ENCODE peak calls at places on chromosomes 7 and 10, in five cellular contexts. One of them, this sample, is unnamed.
A peak's percentile ranks its signal among the peaks of the same experiment; 100 is the strongest.

GRCh38 chr10:28179490-28180099 is 123.3 kb downstream of the MPP7 start:
- DNase-seq in T-helper 2 cell: peak; percentile 15
- DNase-seq in activated naive CD4-positive, alpha-beta T cell: no peak
- DNase-seq in hippocampal formation: peak; percentile 22
- DNase-seq in adipocyte: peak; percentile 88
- DNase-seq in this sample: no peak

GRCh38 chr10:132399117-132400035 is 2.4 kb downstream of the PWWP2B start:
- DNase-seq in hippocampal formation: no peak
- DNase-seq in T-helper 2 cell: no peak
- DNase-seq in activated naive CD4-positive, alpha-beta T cell: no peak
- DNase-seq in adipocyte: no peak
- DNase-seq in this sample: no peak

GRCh38 chr10:128419466-128420019 is 293.3 kb upstream of the MKI67 start:
- DNase-seq in hippocampal formation: no peak
- DNase-seq in T-helper 2 cell: no peak
- DNase-seq in activated naive CD4-positive, alpha-beta T cell: no peak
- DNase-seq in adipocyte: no peak
- DNase-seq in this sample: no peak

GRCh38 chr10:60203993-60204618 is 185.6 kb downstream of the ANK3 start:
- DNase-seq in adipocyte: peak; percentile 81
- DNase-seq in hippocampal formation: peak; percentile 51
- DNase-seq in activated naive CD4-positive, alpha-beta T cell: no peak
- DNase-seq in T-helper 2 cell: no peak
- DNase-seq in this sample: no peak

GRCh38 chr7:135856356-135857144 is 107.9 kb upstream of the FAM180A start:
- DNase-seq in activated naive CD4-positive, alpha-beta T cell: no peak
- DNase-seq in hippocampal formation: no peak
- DNase-seq in T-helper 2 cell: no peak
- DNase-seq in adipocyte: peak; percentile 21
- DNase-seq in this sample: no peak

GRCh38 chr10:35127289-35127891 is 744 bp downstream of the CREM start:
- DNase-seq in T-helper 2 cell: no peak
- DNase-seq in activated naive CD4-positive, alpha-beta T cell: peak; percentile 38
- DNase-seq in adipocyte: peak; percentile 89
- DNase-seq in hippocampal formation: no peak
- DNase-seq in this sample: no peak

GRCh38 chr10:33952692-33953360 is 618.4 kb upstream of the NRP1 start:
- DNase-seq in adipocyte: peak; percentile 49
- DNase-seq in hippocampal formation: no peak
- DNase-seq in T-helper 2 cell: no peak
- DNase-seq in activated naive CD4-positive, alpha-beta T cell: no peak
- DNase-seq in this sample: no peak

GRCh38 chr10:132623996-132624846 is 86.6 kb downstream of the INPP5A start:
- DNase-seq in activated naive CD4-positive, alpha-beta T cell: no peak
- DNase-seq in hippocampal formation: no peak
- DNase-seq in adipocyte: no peak
- DNase-seq in T-helper 2 cell: no peak
- DNase-seq in this sample: no peak

GRCh38 chr7:121195859-121196588 is 132.8 kb upstream of the WNT16 start:
- DNase-seq in T-helper 2 cell: no peak
- DNase-seq in activated naive CD4-positive, alpha-beta T cell: no peak
- DNase-seq in hippocampal formation: no peak
- DNase-seq in adipocyte: peak; percentile 19
- DNase-seq in this sample: no peak

GRCh38 chr7:33050425-33051318 is 11.9 kb downstream of the NT5C3A start:
- DNase-seq in activated naive CD4-positive, alpha-beta T cell: no peak
- DNase-seq in T-helper 2 cell: peak; percentile 14
- DNase-seq in hippocampal formation: peak; percentile 29
- DNase-seq in adipocyte: peak; percentile 84
- DNase-seq in this sample: no peak

GRCh38 chr10:114115661-114116060 is 58.3 kb downstream of the CCDC186 start:
- DNase-seq in hippocampal formation: no peak
- DNase-seq in activated naive CD4-positive, alpha-beta T cell: no peak
- DNase-seq in adipocyte: no peak
- DNase-seq in T-helper 2 cell: no peak
- DNase-seq in this sample: no peak

GRCh38 chr10:22737587-22737986 is 23.2 kb upstream of the PIP4K2A start:
- DNase-seq in T-helper 2 cell: no peak
- DNase-seq in adipocyte: peak; percentile 11
- DNase-seq in activated naive CD4-positive, alpha-beta T cell: no peak
- DNase-seq in hippocampal formation: no peak
- DNase-seq in this sample: no peak

GRCh38 chr7:66597472-66597871 is 31.2 kb upstream of the KCTD7 start:
- DNase-seq in T-helper 2 cell: no peak
- DNase-seq in activated naive CD4-positive, alpha-beta T cell: no peak
- DNase-seq in hippocampal formation: no peak
- DNase-seq in adipocyte: no peak
- DNase-seq in this sample: no peak

GRCh38 chr10:3215336-3215860 is 42.8 kb upstream of the PITRM1 start:
- DNase-seq in hippocampal formation: no peak
- DNase-seq in adipocyte: no peak
- DNase-seq in T-helper 2 cell: no peak
- DNase-seq in activated naive CD4-positive, alpha-beta T cell: no peak
- DNase-seq in this sample: no peak